ENCODE peak calls at places on chromosomes 1 and 21, in seven cellular contexts. H, Z, J, T, K, B and R are unnamed samples. For H3K27me3, the result is how much of the 10 kb centered on the place peaks cover.

GRCh38 chr1:70034403-70034802 is 171.0 kb downstream of the LRRC40 start:
- DNase-seq in K (peak), J (no peak), Z (peak), H (no peak), T (no peak), B (peak), R (no peak)

GRCh38 chr1:36650200-36651065 is 167.7 kb upstream of the CSF3R start:
- DNase-seq in Z (peak), B (peak), T (peak), J (no peak), K (peak), H (peak), R (peak)

GRCh38 chr1:21251773-21252471 is 38.3 kb downstream of the ECE1 start:
- DNase-seq in T (peak), K (peak), J (peak), B (peak), H (no peak), Z (peak), R (no peak)

GRCh38 chr1:245822997-245823396 is 668.2 kb downstream of the KIF26B start:
- DNase-seq in J (peak), B (peak), Z (peak), K (peak), T (peak), H (no peak), R (no peak)

GRCh38 chr1:4331371-4332163 is 322.8 kb upstream of the AJAP1 start:
- DNase-seq in J (no peak), H (no peak), B (no peak), Z (no peak), T (no peak), K (no peak), R (no peak)

GRCh38 chr1:145846191-145846590 is 761 bp downstream of the NUDT17 start:
- DNase-seq in T (no peak), H (no peak), J (peak), K (no peak), Z (no peak), B (peak), R (peak)

GRCh38 chr21:28639742-28640141 is 352.9 kb downstream of the LTN1 start:
- DNase-seq in Z (no peak), J (no peak), H (no peak), B (peak), K (no peak), T (no peak), R (no peak)

GRCh38 chr1:192489748-192490147 is 85.8 kb upstream of the RGS1 start:
- DNase-seq in B (peak), Z (peak), H (peak), K (peak), T (peak), J (peak), R (no peak)

GRCh38 chr1:21624577-21625389 is 44.4 kb downstream of the RAP1GAP start:
- DNase-seq in H (no peak), B (no peak), Z (no peak), J (no peak), K (no peak), T (no peak), R (no peak)

GRCh38 chr1:192550922-192551534 is 24.5 kb upstream of the RGS1 start:
- DNase-seq in Z (peak), K (no peak), T (no peak), J (no peak), H (no peak), B (peak), R (no peak)

GRCh38 chr1:2973661-2974593 is 47.3 kb upstream of the ACTRT2 start:
- DNase-seq in J (peak), H (no peak), K (no peak), B (no peak), T (no peak), Z (no peak), R (no peak)

GRCh38 chr1:158951956-158952355 is 20.6 kb downstream of the PYHIN1 start:
- DNase-seq in K (no peak), T (no peak), Z (no peak), B (no peak), J (no peak), H (no peak), R (no peak)

GRCh38 chr1:37472994-37473393 is 1.4 kb upstream of the ZC3H12A start:
- DNase-seq in J (peak), Z (no peak), B (no peak), T (no peak), H (no peak), K (no peak), R (no peak)

GRCh38 chr1:92186081-92186480 is 31.6 kb upstream of the C1orf146 start:
- DNase-seq in H (no peak), Z (peak), K (no peak), B (no peak), T (no peak), J (no peak), R (no peak)

GRCh38 chr1:201144701-201145100 is 9.6 kb downstream of the TMEM9 start:
- DNase-seq in Z (no peak), H (no peak), B (no peak), T (no peak), K (no peak), J (no peak), R (no peak)
- TF ChIP-seq CTCF in Z (no peak), H (no peak), B (no peak), T (no peak), K (no peak), J (no peak), R (no peak)

DNA sequence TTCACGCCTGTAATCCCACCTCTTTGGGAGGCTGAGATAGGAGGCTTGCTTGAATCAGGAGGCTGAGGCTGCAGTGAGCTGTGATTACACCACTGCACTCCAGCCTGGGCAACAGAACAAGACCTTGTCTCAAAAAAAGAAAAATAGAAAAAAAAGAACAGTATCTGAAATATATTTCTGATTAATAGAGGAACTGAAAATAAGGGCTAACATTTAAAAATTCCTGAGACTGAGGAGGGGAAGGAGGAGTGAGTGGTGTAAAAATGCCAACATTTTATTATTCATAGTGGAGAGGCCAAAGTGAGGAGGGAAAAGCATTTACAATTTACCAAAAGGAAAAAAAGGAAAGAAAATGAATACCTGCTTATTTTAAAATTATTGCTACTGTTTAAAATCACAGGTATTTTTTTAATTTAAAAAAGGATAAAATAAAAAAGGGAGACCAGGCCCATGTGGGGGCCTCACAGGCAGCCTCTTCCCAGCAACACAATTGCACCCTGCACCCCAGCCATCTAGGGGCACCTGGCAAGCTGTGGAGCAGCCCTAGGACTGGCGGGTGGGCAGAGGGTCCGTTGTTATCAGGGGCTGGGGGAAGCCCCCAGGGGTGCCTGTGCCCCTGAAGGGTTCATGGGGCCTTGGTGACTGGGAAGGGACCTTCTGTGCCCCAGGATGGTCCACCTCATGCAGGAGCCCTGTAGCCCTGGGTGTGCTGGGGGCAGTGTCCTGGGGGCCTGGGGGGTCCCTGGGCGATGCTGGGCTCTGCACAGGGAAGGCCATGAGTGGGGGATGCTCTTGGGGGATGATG is 34.9 kb upstream of the ADARB1 start:
- DNase-seq in Z (no peak), K (no peak), T (no peak), H (no peak), B (no peak), J (peak), R (no peak)
- H3K27ac ChIP-seq in Z (no peak), K (no peak), T (no peak), H (peak), B (no peak), J (no peak), R (no peak)

GRCh38 chr21:41751621-41752020 is 15.2 kb downstream of the RIPK4 start:
- DNase-seq in J (no peak), H (peak), T (no peak), Z (no peak), B (no peak), K (no peak), R (no peak)

GRCh38 chr21:41750532-41751151 is 16.2 kb downstream of the RIPK4 start:
- DNase-seq in B (no peak), Z (no peak), K (no peak), J (no peak), T (no peak), H (no peak), R (no peak)

GRCh38 chr21:41747943-41748738 is 18.7 kb downstream of the RIPK4 start:
- DNase-seq in Z (no peak), J (no peak), K (no peak), B (no peak), T (no peak), H (no peak), R (no peak)

GRCh38 chr21:41750051-41750450 is 16.8 kb downstream of the RIPK4 start:
- DNase-seq in J (peak), H (no peak), K (no peak), Z (no peak), B (no peak), T (no peak), R (no peak)

DNA sequence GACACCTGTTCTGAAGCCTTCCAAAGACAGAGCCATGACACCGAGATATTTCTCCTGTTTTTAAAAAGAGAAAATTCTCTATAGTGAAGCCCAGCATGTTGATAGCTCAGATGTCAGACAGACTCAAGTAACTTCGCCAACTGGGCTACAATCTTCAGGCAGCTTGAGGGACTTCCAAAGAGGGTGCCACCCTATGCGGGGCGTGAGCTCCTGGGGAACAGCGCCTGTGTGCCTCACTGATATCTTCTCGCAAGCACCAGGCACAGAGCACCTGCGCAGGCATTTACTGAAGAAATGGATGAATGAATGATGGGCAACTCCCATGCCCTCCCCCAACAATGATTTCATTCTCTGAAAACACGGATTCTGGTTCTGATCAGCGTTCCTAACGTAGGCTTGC is 17.6 kb downstream of the RIPK4 start:
- DNase-seq in Z (no peak), H (no peak), K (no peak), J (no peak), T (no peak), B (no peak), R (no peak)
- H3K27me3 ChIP-seq in Z (under half), H (under half), K (under half), J (under half), T (under half), B (under half), R (under half)

GRCh38 chr1:197180252-197180878 is 33.9 kb upstream of the ASPM start:
- DNase-seq in K (peak), Z (peak), B (peak), H (no peak), J (no peak), T (no peak), R (no peak)
- TF ChIP-seq CTCF in K (peak), Z (peak), B (peak), H (peak), J (peak), T (peak), R (peak)

GRCh38 chr1:226678701-226679100 is 60.4 kb downstream of the ITPKB start:
- DNase-seq in B (no peak), Z (no peak), T (no peak), K (no peak), J (no peak), H (no peak), R (no peak)

GRCh38 chr1:226679853-226680516 is 59.1 kb downstream of the ITPKB start:
- DNase-seq in T (peak), Z (peak), B (peak), H (peak), J (no peak), K (no peak), R (peak)

GRCh38 chr1:226680653-226681052 is 58.4 kb downstream of the ITPKB start:
- DNase-seq in H (no peak), Z (no peak), B (no peak), J (no peak), K (no peak), T (no peak), R (no peak)

GRCh38 chr1:226678251-226678650 is 60.8 kb downstream of the ITPKB start:
- DNase-seq in H (no peak), K (no peak), J (no peak), Z (no peak), T (no peak), B (no peak), R (no peak)

DNA sequence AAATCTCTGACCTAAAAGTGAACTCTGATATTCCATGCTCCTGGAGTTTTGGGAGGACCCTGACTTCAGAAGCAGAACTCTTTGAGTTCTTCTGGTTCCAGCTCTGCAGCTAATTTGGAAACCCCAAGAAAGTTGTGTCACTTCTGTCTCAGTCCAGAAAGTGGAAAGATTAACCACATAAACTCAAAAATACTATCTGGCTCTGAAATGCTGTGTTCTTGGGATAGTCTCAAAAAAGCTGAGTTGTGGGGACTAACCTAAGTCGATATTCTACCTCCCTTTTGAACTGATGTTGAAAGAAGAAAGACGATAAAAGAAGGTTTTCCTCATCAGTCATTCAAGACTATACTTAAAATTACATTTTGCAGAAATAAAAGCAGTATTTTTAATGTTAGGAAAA is 59.8 kb downstream of the ITPKB start:
- DNase-seq in K (no peak), T (no peak), B (no peak), H (no peak), Z (no peak), J (no peak), R (no peak)
- H3K27ac ChIP-seq in K (no peak), T (peak), B (peak), H (peak), Z (no peak), J (peak), R (peak)

GRCh38 chr1:99005142-99005491 is 456 bp upstream of the PLPPR5 start:
- DNase-seq in T (no peak), J (peak), H (no peak), B (no peak), K (no peak), Z (peak), R (no peak)
- H3K27me3 ChIP-seq in T (under half), J (half or more), H (half or more), B (under half), K (under half), Z (under half), R (under half)

DNA sequence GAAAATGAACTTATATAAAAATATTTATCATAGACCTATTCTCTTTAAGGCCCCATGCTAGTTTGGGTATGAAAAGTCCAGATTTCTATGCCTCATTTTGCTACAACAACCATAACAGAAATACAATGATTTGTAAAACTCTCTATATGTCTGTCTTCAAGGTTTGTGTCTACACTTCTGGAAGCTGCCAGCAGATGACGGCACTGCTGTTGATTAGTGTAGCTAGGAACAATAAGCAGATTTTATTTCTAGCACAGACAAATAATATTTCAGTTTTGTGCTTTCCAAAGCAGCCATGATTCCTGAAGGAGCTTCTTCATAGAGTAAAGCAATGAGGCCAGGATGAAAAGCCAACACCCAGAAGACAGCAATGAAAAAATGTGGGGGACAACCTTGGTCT is 779.6 kb upstream of the ADGRL2 start:
- DNase-seq in K (no peak), J (no peak), H (no peak), B (peak), T (no peak), Z (no peak), R (no peak)
- TF ChIP-seq CTCF in K (peak), J (no peak), H (no peak), B (peak), T (no peak), Z (peak), R (no peak)